ENCODE peak calls at places on chromosomes 1 and 21, in ten cellular contexts. One of them, this sample, is unnamed.

GRCh38 chr1:65264197-65264929 is 45.0 kb upstream of the DNAJC6 start:
- DNase-seq in spleen: no peak
- DNase-seq in A549: no peak
- DNase-seq in lower leg skin: no peak
- DNase-seq in endothelial cell of umbilical vein: peak; percentile 13
- DNase-seq in breast epithelium: no peak
- DNase-seq in uterus: no peak
- DNase-seq in HCT116: no peak
- DNase-seq in esophagus muscularis mucosa: peak; percentile 75
- DNase-seq in heart left ventricle: peak; percentile 31
- DNase-seq in this sample: no peak

GRCh38 chr1:197776348-197777082 is 1.2 kb upstream of the DENND1B start:
- DNase-seq in spleen: no peak
- DNase-seq in A549: no peak
- DNase-seq in lower leg skin: no peak
- DNase-seq in endothelial cell of umbilical vein: peak; percentile 40
- DNase-seq in breast epithelium: no peak
- DNase-seq in uterus: peak; percentile 16
- DNase-seq in HCT116: peak; percentile 28
- DNase-seq in esophagus muscularis mucosa: no peak
- DNase-seq in heart left ventricle: no peak
- DNase-seq in this sample: no peak

GRCh38 chr1:45730780-45731319 is 19.6 kb downstream of the IPP start:
- DNase-seq in spleen: no peak
- DNase-seq in A549: no peak
- DNase-seq in lower leg skin: no peak
- DNase-seq in endothelial cell of umbilical vein: no peak
- DNase-seq in breast epithelium: no peak
- DNase-seq in uterus: no peak
- DNase-seq in HCT116: no peak
- DNase-seq in esophagus muscularis mucosa: no peak
- DNase-seq in heart left ventricle: no peak
- DNase-seq in this sample: no peak

GRCh38 chr1:231724041-231724440 is 97.5 kb downstream of the DISC1 start:
- DNase-seq in spleen: no peak
- DNase-seq in A549: no peak
- DNase-seq in lower leg skin: no peak
- DNase-seq in endothelial cell of umbilical vein: no peak
- DNase-seq in breast epithelium: no peak
- DNase-seq in uterus: no peak
- DNase-seq in HCT116: no peak
- DNase-seq in esophagus muscularis mucosa: peak; percentile 21
- DNase-seq in heart left ventricle: no peak
- DNase-seq in this sample: no peak

GRCh38 chr1:236332092-236332758 is 50.5 kb upstream of the ERO1B start:
- DNase-seq in spleen: no peak
- DNase-seq in A549: no peak
- DNase-seq in lower leg skin: no peak
- DNase-seq in endothelial cell of umbilical vein: no peak
- DNase-seq in breast epithelium: no peak
- DNase-seq in uterus: no peak
- DNase-seq in HCT116: no peak
- DNase-seq in esophagus muscularis mucosa: no peak
- DNase-seq in heart left ventricle: no peak
- DNase-seq in this sample: no peak

GRCh38 chr1:53411541-53412152 is 47.6 kb upstream of the DMRTB1 start:
- DNase-seq in spleen: no peak
- DNase-seq in A549: no peak
- DNase-seq in lower leg skin: no peak
- DNase-seq in endothelial cell of umbilical vein: no peak
- DNase-seq in breast epithelium: no peak
- DNase-seq in uterus: no peak
- DNase-seq in HCT116: no peak
- DNase-seq in esophagus muscularis mucosa: no peak
- DNase-seq in heart left ventricle: no peak
- DNase-seq in this sample: no peak

GRCh38 chr1:100360790-100361232 is 8.5 kb downstream of the CDC14A start:
- DNase-seq in spleen: no peak
- DNase-seq in A549: no peak
- DNase-seq in lower leg skin: no peak
- DNase-seq in endothelial cell of umbilical vein: peak; percentile 75
- DNase-seq in breast epithelium: no peak
- DNase-seq in uterus: peak; percentile 70
- DNase-seq in HCT116: no peak
- DNase-seq in esophagus muscularis mucosa: no peak
- DNase-seq in heart left ventricle: peak; percentile 67
- DNase-seq in this sample: no peak

GRCh38 chr1:93707956-93708355 is 26.3 kb upstream of the BCAR3 start:
- DNase-seq in spleen: no peak
- DNase-seq in A549: no peak
- DNase-seq in lower leg skin: no peak
- DNase-seq in endothelial cell of umbilical vein: no peak
- DNase-seq in breast epithelium: no peak
- DNase-seq in uterus: no peak
- DNase-seq in HCT116: no peak
- DNase-seq in esophagus muscularis mucosa: no peak
- DNase-seq in heart left ventricle: no peak
- DNase-seq in this sample: peak; percentile 48

GRCh38 chr1:42379794-42380616 is 587 bp upstream of the RIMKLA start:
- DNase-seq in spleen: no peak
- DNase-seq in A549: peak; percentile 17
- DNase-seq in lower leg skin: no peak
- DNase-seq in endothelial cell of umbilical vein: peak; percentile 23
- DNase-seq in breast epithelium: no peak
- DNase-seq in uterus: no peak
- DNase-seq in HCT116: no peak
- DNase-seq in esophagus muscularis mucosa: no peak
- DNase-seq in heart left ventricle: no peak
- DNase-seq in this sample: peak; percentile 45

GRCh38 chr1:100710881-100711660 is 8.5 kb upstream of the VCAM1 start:
- DNase-seq in spleen: no peak
- DNase-seq in A549: no peak
- DNase-seq in lower leg skin: no peak
- DNase-seq in endothelial cell of umbilical vein: no peak
- DNase-seq in breast epithelium: no peak
- DNase-seq in uterus: no peak
- DNase-seq in HCT116: no peak
- DNase-seq in esophagus muscularis mucosa: no peak
- DNase-seq in heart left ventricle: no peak
- DNase-seq in this sample: no peak

GRCh38 chr1:203627819-203628184 is 1.2 kb downstream of the ATP2B4 start:
- DNase-seq in spleen: no peak
- DNase-seq in A549: no peak
- DNase-seq in lower leg skin: no peak
- DNase-seq in endothelial cell of umbilical vein: peak; percentile 59
- DNase-seq in breast epithelium: no peak
- DNase-seq in uterus: peak; percentile 58
- DNase-seq in HCT116: no peak
- DNase-seq in esophagus muscularis mucosa: no peak
- DNase-seq in heart left ventricle: peak; percentile 62
- DNase-seq in this sample: no peak

GRCh38 chr1:160103658-160104519 is 5.5 kb upstream of the IGSF8 start:
- DNase-seq in spleen: peak; percentile 56
- DNase-seq in A549: no peak
- DNase-seq in lower leg skin: no peak
- DNase-seq in endothelial cell of umbilical vein: no peak
- DNase-seq in breast epithelium: no peak
- DNase-seq in uterus: no peak
- DNase-seq in HCT116: no peak
- DNase-seq in esophagus muscularis mucosa: no peak
- DNase-seq in heart left ventricle: no peak
- DNase-seq in this sample: no peak

GRCh38 chr21:36965720-36966065 is 776 bp downstream of the HLCS start:
- DNase-seq in spleen: no peak
- DNase-seq in A549: no peak
- DNase-seq in lower leg skin: no peak
- DNase-seq in endothelial cell of umbilical vein: no peak
- DNase-seq in breast epithelium: no peak
- DNase-seq in uterus: no peak
- DNase-seq in HCT116: no peak
- DNase-seq in esophagus muscularis mucosa: no peak
- DNase-seq in heart left ventricle: no peak
- DNase-seq in this sample: no peak

GRCh38 chr21:15552914-15553491 is 176.8 kb upstream of the USP25 start:
- DNase-seq in spleen: no peak
- DNase-seq in A549: peak; percentile 1
- DNase-seq in lower leg skin: no peak
- DNase-seq in endothelial cell of umbilical vein: no peak
- DNase-seq in breast epithelium: no peak
- DNase-seq in uterus: no peak
- DNase-seq in HCT116: no peak
- DNase-seq in esophagus muscularis mucosa: no peak
- DNase-seq in heart left ventricle: no peak
- DNase-seq in this sample: no peak

GRCh38 chr1:205749826-205750682 is at the start of gene NUCKS1:
- DNase-seq in spleen: peak; percentile 98
- DNase-seq in A549: peak; percentile 86
- DNase-seq in lower leg skin: peak; percentile 100
- DNase-seq in endothelial cell of umbilical vein: peak; percentile 98
- DNase-seq in breast epithelium: peak; percentile 100
- DNase-seq in uterus: peak; percentile 99
- DNase-seq in HCT116: peak; percentile 98
- DNase-seq in esophagus muscularis mucosa: peak; percentile 100
- DNase-seq in heart left ventricle: peak; percentile 100
- DNase-seq in this sample: peak; percentile 54

GRCh38 chr1:205750683-205751651 is 985 bp upstream of the NUCKS1 start:
- DNase-seq in spleen: no peak
- DNase-seq in A549: no peak
- DNase-seq in lower leg skin: no peak
- DNase-seq in endothelial cell of umbilical vein: no peak
- DNase-seq in breast epithelium: no peak
- DNase-seq in uterus: no peak
- DNase-seq in HCT116: peak; percentile 85
- DNase-seq in esophagus muscularis mucosa: no peak
- DNase-seq in heart left ventricle: no peak
- DNase-seq in this sample: no peak

GRCh38 chr1:205748398-205749093 is 1.4 kb downstream of the NUCKS1 start:
- DNase-seq in spleen: no peak
- DNase-seq in A549: no peak
- DNase-seq in lower leg skin: no peak
- DNase-seq in endothelial cell of umbilical vein: no peak
- DNase-seq in breast epithelium: no peak
- DNase-seq in uterus: peak; percentile 46
- DNase-seq in HCT116: no peak
- DNase-seq in esophagus muscularis mucosa: no peak
- DNase-seq in heart left ventricle: no peak
- DNase-seq in this sample: no peak

GRCh38 chr1:205746757-205747412 is 3.1 kb downstream of the NUCKS1 start:
- DNase-seq in spleen: no peak
- DNase-seq in A549: no peak
- DNase-seq in lower leg skin: no peak
- DNase-seq in endothelial cell of umbilical vein: peak; percentile 38
- DNase-seq in breast epithelium: no peak
- DNase-seq in uterus: no peak
- DNase-seq in HCT116: no peak
- DNase-seq in esophagus muscularis mucosa: no peak
- DNase-seq in heart left ventricle: no peak
- DNase-seq in this sample: no peak

DNA sequence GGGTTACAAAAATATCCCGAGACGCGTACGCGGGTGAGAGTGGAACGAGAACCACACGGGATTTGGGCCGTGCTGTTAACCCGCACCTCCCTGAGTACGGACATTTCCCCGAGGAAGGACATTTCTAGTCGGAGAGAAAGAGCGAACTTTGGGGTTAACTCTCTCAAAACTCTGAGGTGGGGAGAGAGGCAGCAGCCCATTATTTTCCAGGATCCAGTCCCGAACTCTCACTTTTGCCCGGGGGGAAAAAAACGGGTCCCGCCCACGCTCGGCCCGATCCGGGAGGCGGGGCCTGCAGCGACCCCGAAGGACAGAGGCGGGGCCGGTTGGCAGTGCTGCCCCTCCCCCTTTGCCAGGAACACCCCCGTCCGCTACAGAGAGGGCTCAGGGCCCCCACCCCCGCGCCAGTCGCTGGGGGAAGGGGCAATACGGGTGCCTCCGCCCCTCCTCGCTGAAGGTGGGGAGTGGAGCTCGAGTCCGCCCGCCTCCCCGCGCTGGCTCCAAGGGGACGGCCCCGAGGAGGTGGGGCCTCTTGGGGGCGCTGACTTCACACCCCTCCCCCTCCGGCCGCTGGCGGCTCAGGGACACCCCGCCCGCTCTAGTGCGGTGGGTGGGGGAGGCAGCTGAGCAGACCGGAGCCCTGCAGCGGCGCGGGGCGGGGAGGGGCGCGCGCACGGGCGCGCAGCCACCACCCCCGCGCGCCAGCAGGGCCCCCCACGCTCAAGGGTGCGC is 722 bp downstream of the NUCKS1 start:
- DNase-seq in spleen: peak; percentile 99
- DNase-seq in A549: peak; percentile 91
- DNase-seq in lower leg skin: peak; percentile 89
- DNase-seq in endothelial cell of umbilical vein: peak; percentile 98
- DNase-seq in breast epithelium: peak; percentile 94
- DNase-seq in uterus: peak; percentile 89
- DNase-seq in HCT116: peak; percentile 83
- DNase-seq in esophagus muscularis mucosa: peak; percentile 97
- DNase-seq in heart left ventricle: peak; percentile 97
- DNase-seq in this sample: peak; percentile 90
- TF ChIP-seq POLR2A in spleen: no peak
- TF ChIP-seq POLR2A in A549: peak; percentile 40
- TF ChIP-seq POLR2A in lower leg skin: no peak
- TF ChIP-seq POLR2A in endothelial cell of umbilical vein: peak; percentile 79
- TF ChIP-seq POLR2A in breast epithelium: peak; percentile 12
- TF ChIP-seq POLR2A in uterus: peak; percentile 87
- TF ChIP-seq POLR2A in HCT116: no peak
- TF ChIP-seq POLR2A in esophagus muscularis mucosa: peak; percentile 64
- TF ChIP-seq POLR2A in heart left ventricle: peak; percentile 68
- TF ChIP-seq POLR2A in this sample: peak; percentile 71

GRCh38 chr1:28172690-28173150 is 3.8 kb downstream of the PTAFR start:
- DNase-seq in spleen: peak; percentile 81
- DNase-seq in A549: no peak
- DNase-seq in lower leg skin: no peak
- DNase-seq in endothelial cell of umbilical vein: peak; percentile 40
- DNase-seq in breast epithelium: no peak
- DNase-seq in uterus: no peak
- DNase-seq in HCT116: no peak
- DNase-seq in esophagus muscularis mucosa: no peak
- DNase-seq in heart left ventricle: no peak
- DNase-seq in this sample: peak; percentile 48
- TF ChIP-seq POLR2A in spleen: no peak
- TF ChIP-seq POLR2A in A549: no peak
- TF ChIP-seq POLR2A in lower leg skin: no peak
- TF ChIP-seq POLR2A in endothelial cell of umbilical vein: no peak
- TF ChIP-seq POLR2A in breast epithelium: no peak
- TF ChIP-seq POLR2A in uterus: no peak
- TF ChIP-seq POLR2A in HCT116: no peak
- TF ChIP-seq POLR2A in esophagus muscularis mucosa: no peak
- TF ChIP-seq POLR2A in heart left ventricle: no peak
- TF ChIP-seq POLR2A in this sample: no peak

GRCh38 chr1:224245188-224245587 is 62.1 kb downstream of the DEGS1 start:
- DNase-seq in spleen: peak; percentile 92
- DNase-seq in A549: no peak
- DNase-seq in lower leg skin: peak; percentile 41
- DNase-seq in endothelial cell of umbilical vein: peak; percentile 99
- DNase-seq in breast epithelium: peak; percentile 23
- DNase-seq in uterus: peak; percentile 60
- DNase-seq in HCT116: no peak
- DNase-seq in esophagus muscularis mucosa: no peak
- DNase-seq in heart left ventricle: peak; percentile 72
- DNase-seq in this sample: no peak
- TF ChIP-seq POLR2A in spleen: no peak
- TF ChIP-seq POLR2A in A549: no peak
- TF ChIP-seq POLR2A in lower leg skin: no peak
- TF ChIP-seq POLR2A in endothelial cell of umbilical vein: peak; percentile 81
- TF ChIP-seq POLR2A in breast epithelium: no peak
- TF ChIP-seq POLR2A in uterus: no peak
- TF ChIP-seq POLR2A in HCT116: no peak
- TF ChIP-seq POLR2A in esophagus muscularis mucosa: no peak
- TF ChIP-seq POLR2A in heart left ventricle: no peak
- TF ChIP-seq POLR2A in this sample: no peak

GRCh38 chr21:41954654-41955499 is 1.1 kb upstream of the C2CD2 start:
- DNase-seq in spleen: peak; percentile 41
- DNase-seq in A549: no peak
- DNase-seq in lower leg skin: no peak
- DNase-seq in endothelial cell of umbilical vein: no peak
- DNase-seq in breast epithelium: no peak
- DNase-seq in uterus: no peak
- DNase-seq in HCT116: no peak
- DNase-seq in esophagus muscularis mucosa: no peak
- DNase-seq in heart left ventricle: no peak
- DNase-seq in this sample: no peak
- TF ChIP-seq POLR2A in spleen: no peak
- TF ChIP-seq POLR2A in A549: no peak
- TF ChIP-seq POLR2A in lower leg skin: no peak
- TF ChIP-seq POLR2A in endothelial cell of umbilical vein: no peak
- TF ChIP-seq POLR2A in breast epithelium: no peak
- TF ChIP-seq POLR2A in uterus: no peak
- TF ChIP-seq POLR2A in HCT116: no peak
- TF ChIP-seq POLR2A in esophagus muscularis mucosa: no peak
- TF ChIP-seq POLR2A in heart left ventricle: no peak
- TF ChIP-seq POLR2A in this sample: no peak